ENCODE peak calls at places on chromosome 1, in nine cellular contexts. One of them, this sample, is unnamed.

GRCh38 chr1:63486679-63487078 is 36.3 kb downstream of the ITGB3BP start:
- DNase-seq in adrenal gland: no peak
- DNase-seq in aorta: no peak
- DNase-seq in Caco-2: no peak
- DNase-seq in Karpas-422: no peak
- DNase-seq in kidney: no peak
- DNase-seq in uterus: no peak
- DNase-seq in effector memory CD4-positive, alpha-beta T cell: no peak
- DNase-seq in CD4-positive, CD25-positive, alpha-beta regulatory T cell: no peak
- DNase-seq in this sample: no peak

GRCh38 chr1:215887618-215888017 is 320.5 kb downstream of the KCTD3 start:
- DNase-seq in adrenal gland: no peak
- DNase-seq in aorta: no peak
- DNase-seq in Caco-2: no peak
- DNase-seq in Karpas-422: no peak
- DNase-seq in kidney: no peak
- DNase-seq in uterus: no peak
- DNase-seq in effector memory CD4-positive, alpha-beta T cell: no peak
- DNase-seq in CD4-positive, CD25-positive, alpha-beta regulatory T cell: no peak
- DNase-seq in this sample: no peak

GRCh38 chr1:201282931-201283829 is at the start of gene PKP1:
- DNase-seq in adrenal gland: no peak
- DNase-seq in aorta: peak; percentile 58
- DNase-seq in Caco-2: peak; percentile 37
- DNase-seq in Karpas-422: no peak
- DNase-seq in kidney: peak; percentile 84
- DNase-seq in uterus: no peak
- DNase-seq in effector memory CD4-positive, alpha-beta T cell: no peak
- DNase-seq in CD4-positive, CD25-positive, alpha-beta regulatory T cell: no peak
- DNase-seq in this sample: no peak

GRCh38 chr1:15410884-15411245 is 1.2 kb downstream of the EFHD2 start:
- DNase-seq in adrenal gland: no peak
- DNase-seq in aorta: peak; percentile 56
- DNase-seq in Caco-2: no peak
- DNase-seq in Karpas-422: no peak
- DNase-seq in kidney: peak; percentile 79
- DNase-seq in uterus: no peak
- DNase-seq in effector memory CD4-positive, alpha-beta T cell: no peak
- DNase-seq in CD4-positive, CD25-positive, alpha-beta regulatory T cell: no peak
- DNase-seq in this sample: no peak

GRCh38 chr1:212397171-212397570 is 17.5 kb downstream of the PACC1 start:
- DNase-seq in adrenal gland: no peak
- DNase-seq in aorta: no peak
- DNase-seq in Caco-2: no peak
- DNase-seq in Karpas-422: no peak
- DNase-seq in kidney: no peak
- DNase-seq in uterus: no peak
- DNase-seq in effector memory CD4-positive, alpha-beta T cell: no peak
- DNase-seq in CD4-positive, CD25-positive, alpha-beta regulatory T cell: no peak
- DNase-seq in this sample: no peak

GRCh38 chr1:37556712-37557196 is at the start of gene DNALI1:
- DNase-seq in adrenal gland: peak; percentile 95
- DNase-seq in aorta: peak; percentile 87
- DNase-seq in Caco-2: peak; percentile 34
- DNase-seq in Karpas-422: peak; percentile 74
- DNase-seq in kidney: peak; percentile 95
- DNase-seq in uterus: peak; percentile 89
- DNase-seq in effector memory CD4-positive, alpha-beta T cell: no peak
- DNase-seq in CD4-positive, CD25-positive, alpha-beta regulatory T cell: no peak
- DNase-seq in this sample: no peak

GRCh38 chr1:206734499-206735142 is 36.0 kb upstream of the IL19 start:
- DNase-seq in adrenal gland: peak; percentile 72
- DNase-seq in aorta: peak; percentile 60
- DNase-seq in Caco-2: peak; percentile 75
- DNase-seq in Karpas-422: peak; percentile 76
- DNase-seq in kidney: no peak
- DNase-seq in uterus: no peak
- DNase-seq in effector memory CD4-positive, alpha-beta T cell: peak; percentile 46
- DNase-seq in CD4-positive, CD25-positive, alpha-beta regulatory T cell: peak; percentile 70
- DNase-seq in this sample: peak; percentile 71

GRCh38 chr1:193054169-193054675 is 4.9 kb downstream of the UCHL5 start:
- DNase-seq in adrenal gland: no peak
- DNase-seq in aorta: no peak
- DNase-seq in Caco-2: no peak
- DNase-seq in Karpas-422: no peak
- DNase-seq in kidney: no peak
- DNase-seq in uterus: no peak
- DNase-seq in effector memory CD4-positive, alpha-beta T cell: no peak
- DNase-seq in CD4-positive, CD25-positive, alpha-beta regulatory T cell: no peak
- DNase-seq in this sample: no peak

GRCh38 chr1:6358757-6359567 is 34.6 kb downstream of the ACOT7 start:
- DNase-seq in adrenal gland: no peak
- DNase-seq in aorta: peak; percentile 74
- DNase-seq in Caco-2: peak; percentile 19
- DNase-seq in Karpas-422: peak; percentile 77
- DNase-seq in kidney: peak; percentile 86
- DNase-seq in uterus: peak; percentile 37
- DNase-seq in effector memory CD4-positive, alpha-beta T cell: peak; percentile 61
- DNase-seq in CD4-positive, CD25-positive, alpha-beta regulatory T cell: peak; percentile 62
- DNase-seq in this sample: peak; percentile 85

GRCh38 chr1:2148691-2149090 is 45.9 kb downstream of the FAAP20 start:
- DNase-seq in adrenal gland: no peak
- DNase-seq in aorta: no peak
- DNase-seq in Caco-2: no peak
- DNase-seq in Karpas-422: no peak
- DNase-seq in kidney: no peak
- DNase-seq in uterus: no peak
- DNase-seq in effector memory CD4-positive, alpha-beta T cell: peak; percentile 64
- DNase-seq in CD4-positive, CD25-positive, alpha-beta regulatory T cell: peak; percentile 51
- DNase-seq in this sample: peak; percentile 89

GRCh38 chr1:27341525-27342252 is at the start of gene SYTL1:
- DNase-seq in adrenal gland: peak; percentile 56
- DNase-seq in aorta: no peak
- DNase-seq in Caco-2: peak; percentile 60
- DNase-seq in Karpas-422: peak; percentile 86
- DNase-seq in kidney: peak; percentile 85
- DNase-seq in uterus: no peak
- DNase-seq in effector memory CD4-positive, alpha-beta T cell: peak; percentile 54
- DNase-seq in CD4-positive, CD25-positive, alpha-beta regulatory T cell: peak; percentile 71
- DNase-seq in this sample: peak; percentile 64

GRCh38 chr1:209861242-209861641 is 33.5 kb downstream of the UTP25 start:
- DNase-seq in adrenal gland: no peak
- DNase-seq in aorta: no peak
- DNase-seq in Caco-2: no peak
- DNase-seq in Karpas-422: no peak
- DNase-seq in kidney: no peak
- DNase-seq in uterus: no peak
- DNase-seq in effector memory CD4-positive, alpha-beta T cell: no peak
- DNase-seq in CD4-positive, CD25-positive, alpha-beta regulatory T cell: no peak
- DNase-seq in this sample: no peak

GRCh38 chr1:112304612-112305011 is 91.4 kb upstream of the CTTNBP2NL start:
- DNase-seq in adrenal gland: no peak
- DNase-seq in aorta: no peak
- DNase-seq in Caco-2: no peak
- DNase-seq in Karpas-422: no peak
- DNase-seq in kidney: no peak
- DNase-seq in uterus: no peak
- DNase-seq in effector memory CD4-positive, alpha-beta T cell: no peak
- DNase-seq in CD4-positive, CD25-positive, alpha-beta regulatory T cell: no peak
- DNase-seq in this sample: no peak

GRCh38 chr1:10510520-10511493 is 36.1 kb downstream of the PEX14 start:
- DNase-seq in adrenal gland: no peak
- DNase-seq in aorta: no peak
- DNase-seq in Caco-2: no peak
- DNase-seq in Karpas-422: no peak
- DNase-seq in kidney: no peak
- DNase-seq in uterus: no peak
- DNase-seq in effector memory CD4-positive, alpha-beta T cell: peak; percentile 68
- DNase-seq in CD4-positive, CD25-positive, alpha-beta regulatory T cell: peak; percentile 79
- DNase-seq in this sample: peak; percentile 92

GRCh38 chr1:18190598-18190997 is 83.0 kb downstream of the IGSF21 start:
- DNase-seq in adrenal gland: no peak
- DNase-seq in aorta: no peak
- DNase-seq in Caco-2: no peak
- DNase-seq in Karpas-422: no peak
- DNase-seq in kidney: peak; percentile 10
- DNase-seq in uterus: no peak
- DNase-seq in effector memory CD4-positive, alpha-beta T cell: no peak
- DNase-seq in CD4-positive, CD25-positive, alpha-beta regulatory T cell: no peak
- DNase-seq in this sample: no peak

GRCh38 chr1:210882414-210883221 is 251.3 kb downstream of the KCNH1 start:
- DNase-seq in adrenal gland: no peak
- DNase-seq in aorta: no peak
- DNase-seq in Caco-2: no peak
- DNase-seq in Karpas-422: no peak
- DNase-seq in kidney: no peak
- DNase-seq in uterus: no peak
- DNase-seq in effector memory CD4-positive, alpha-beta T cell: no peak
- DNase-seq in CD4-positive, CD25-positive, alpha-beta regulatory T cell: no peak
- DNase-seq in this sample: no peak

GRCh38 chr1:109389638-109390341 is 7.9 kb downstream of the SORT1 start:
- DNase-seq in adrenal gland: no peak
- DNase-seq in aorta: no peak
- DNase-seq in Caco-2: no peak
- DNase-seq in Karpas-422: no peak
- DNase-seq in kidney: no peak
- DNase-seq in uterus: no peak
- DNase-seq in effector memory CD4-positive, alpha-beta T cell: no peak
- DNase-seq in CD4-positive, CD25-positive, alpha-beta regulatory T cell: no peak
- DNase-seq in this sample: no peak
- H3K4me1 ChIP-seq in adrenal gland: peaks cover 71% of the 10 kb centered on the region
- H3K4me1 ChIP-seq in aorta: peaks cover 20% of the 10 kb centered on the region
- H3K4me1 ChIP-seq in Caco-2: peaks cover 17% of the 10 kb centered on the region
- H3K4me1 ChIP-seq in Karpas-422: peaks cover 44% of the 10 kb centered on the region
- H3K4me1 ChIP-seq in kidney: peaks cover 37% of the 10 kb centered on the region
- H3K4me1 ChIP-seq in uterus: no peaks in the 10 kb centered on the region
- H3K4me1 ChIP-seq in effector memory CD4-positive, alpha-beta T cell: no peaks in the 10 kb centered on the region
- H3K4me1 ChIP-seq in CD4-positive, CD25-positive, alpha-beta regulatory T cell: no peaks in the 10 kb centered on the region
- H3K4me1 ChIP-seq in this sample: no peaks in the 10 kb centered on the region

DNA sequence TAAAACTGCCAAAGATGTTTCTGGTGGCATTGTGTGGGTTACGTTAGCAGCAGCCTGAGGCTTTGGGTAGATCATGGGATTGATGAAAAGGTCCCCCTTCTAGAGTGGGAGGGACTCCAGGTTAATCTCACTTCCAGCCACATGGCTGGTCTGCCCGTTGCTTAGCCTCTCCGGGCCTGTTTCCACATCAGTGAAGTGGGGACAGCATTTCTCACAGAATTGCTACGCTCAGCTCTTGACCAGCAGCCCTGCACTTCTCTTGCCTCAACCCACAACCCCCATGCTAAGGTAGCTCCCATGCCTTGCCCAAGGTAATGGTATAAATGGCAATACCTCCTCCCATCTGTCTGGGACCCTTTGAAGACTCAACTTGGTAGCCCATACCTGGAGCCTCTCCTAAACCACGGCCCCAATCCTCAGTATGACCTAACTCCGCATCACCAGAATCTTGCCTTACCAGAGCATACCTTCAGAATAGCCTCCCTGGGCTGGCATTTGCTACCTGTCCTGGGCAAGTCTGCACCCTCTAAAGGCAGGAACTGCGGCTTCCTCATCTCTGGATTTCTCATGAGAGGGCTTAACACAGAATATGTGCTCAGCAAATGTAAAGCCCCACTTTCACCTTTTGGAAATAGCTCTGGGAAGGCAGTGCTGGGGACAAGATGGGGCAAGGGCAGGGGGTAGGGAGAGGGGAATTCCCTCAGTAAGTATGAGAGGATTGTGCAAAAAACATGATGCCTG is 10.9 kb upstream of the GUCA2A start:
- DNase-seq in adrenal gland: no peak
- DNase-seq in aorta: no peak
- DNase-seq in Caco-2: no peak
- DNase-seq in Karpas-422: no peak
- DNase-seq in kidney: no peak
- DNase-seq in uterus: no peak
- DNase-seq in effector memory CD4-positive, alpha-beta T cell: no peak
- DNase-seq in CD4-positive, CD25-positive, alpha-beta regulatory T cell: no peak
- DNase-seq in this sample: no peak
- H3K4me1 ChIP-seq in adrenal gland: peaks cover 48% of the 10 kb centered on the region
- H3K4me1 ChIP-seq in aorta: no peaks in the 10 kb centered on the region
- H3K4me1 ChIP-seq in Caco-2: peaks cover 10% of the 10 kb centered on the region
- H3K4me1 ChIP-seq in Karpas-422: no peaks in the 10 kb centered on the region
- H3K4me1 ChIP-seq in kidney: peaks cover 3% of the 10 kb centered on the region
- H3K4me1 ChIP-seq in uterus: no peaks in the 10 kb centered on the region
- H3K4me1 ChIP-seq in effector memory CD4-positive, alpha-beta T cell: no peaks in the 10 kb centered on the region
- H3K4me1 ChIP-seq in CD4-positive, CD25-positive, alpha-beta regulatory T cell: no peaks in the 10 kb centered on the region
- H3K4me1 ChIP-seq in this sample: no peaks in the 10 kb centered on the region

GRCh38 chr1:208222376-208223110 is 21.6 kb downstream of the PLXNA2 start:
- DNase-seq in adrenal gland: no peak
- DNase-seq in aorta: no peak
- DNase-seq in Caco-2: no peak
- DNase-seq in Karpas-422: no peak
- DNase-seq in kidney: no peak
- DNase-seq in uterus: no peak
- DNase-seq in effector memory CD4-positive, alpha-beta T cell: no peak
- DNase-seq in CD4-positive, CD25-positive, alpha-beta regulatory T cell: no peak
- DNase-seq in this sample: no peak
- H3K4me1 ChIP-seq in adrenal gland: peaks cover 38% of the 10 kb centered on the region
- H3K4me1 ChIP-seq in aorta: peaks cover 20% of the 10 kb centered on the region
- H3K4me1 ChIP-seq in Caco-2: peaks cover 3% of the 10 kb centered on the region
- H3K4me1 ChIP-seq in Karpas-422: no peaks in the 10 kb centered on the region
- H3K4me1 ChIP-seq in kidney: peaks cover 14% of the 10 kb centered on the region
- H3K4me1 ChIP-seq in uterus: peaks cover 40% of the 10 kb centered on the region
- H3K4me1 ChIP-seq in effector memory CD4-positive, alpha-beta T cell: no peaks in the 10 kb centered on the region
- H3K4me1 ChIP-seq in CD4-positive, CD25-positive, alpha-beta regulatory T cell: no peaks in the 10 kb centered on the region
- H3K4me1 ChIP-seq in this sample: no peaks in the 10 kb centered on the region

GRCh38 chr1:24266398-24266941 is 52.7 kb upstream of the GRHL3 start:
- DNase-seq in adrenal gland: no peak
- DNase-seq in aorta: no peak
- DNase-seq in Caco-2: peak; percentile 30
- DNase-seq in Karpas-422: no peak
- DNase-seq in kidney: no peak
- DNase-seq in uterus: no peak
- DNase-seq in effector memory CD4-positive, alpha-beta T cell: no peak
- DNase-seq in CD4-positive, CD25-positive, alpha-beta regulatory T cell: no peak
- DNase-seq in this sample: no peak

GRCh38 chr1:24267003-24267402 is 52.2 kb upstream of the GRHL3 start:
- DNase-seq in adrenal gland: no peak
- DNase-seq in aorta: no peak
- DNase-seq in Caco-2: no peak
- DNase-seq in Karpas-422: no peak
- DNase-seq in kidney: no peak
- DNase-seq in uterus: no peak
- DNase-seq in effector memory CD4-positive, alpha-beta T cell: no peak
- DNase-seq in CD4-positive, CD25-positive, alpha-beta regulatory T cell: no peak
- DNase-seq in this sample: no peak

GRCh38 chr1:24261977-24262376 is 57.2 kb upstream of the GRHL3 start:
- DNase-seq in adrenal gland: no peak
- DNase-seq in aorta: no peak
- DNase-seq in Caco-2: no peak
- DNase-seq in Karpas-422: no peak
- DNase-seq in kidney: no peak
- DNase-seq in uterus: no peak
- DNase-seq in effector memory CD4-positive, alpha-beta T cell: no peak
- DNase-seq in CD4-positive, CD25-positive, alpha-beta regulatory T cell: no peak
- DNase-seq in this sample: no peak

GRCh38 chr1:24263211-24263610 is 55.9 kb upstream of the GRHL3 start:
- DNase-seq in adrenal gland: no peak
- DNase-seq in aorta: no peak
- DNase-seq in Caco-2: no peak
- DNase-seq in Karpas-422: no peak
- DNase-seq in kidney: no peak
- DNase-seq in uterus: no peak
- DNase-seq in effector memory CD4-positive, alpha-beta T cell: no peak
- DNase-seq in CD4-positive, CD25-positive, alpha-beta regulatory T cell: no peak
- DNase-seq in this sample: no peak

GRCh38 chr1:24263746-24264145 is 55.4 kb upstream of the GRHL3 start:
- DNase-seq in adrenal gland: no peak
- DNase-seq in aorta: no peak
- DNase-seq in Caco-2: no peak
- DNase-seq in Karpas-422: no peak
- DNase-seq in kidney: no peak
- DNase-seq in uterus: no peak
- DNase-seq in effector memory CD4-positive, alpha-beta T cell: no peak
- DNase-seq in CD4-positive, CD25-positive, alpha-beta regulatory T cell: no peak
- DNase-seq in this sample: no peak
- H3K4me1 ChIP-seq in adrenal gland: no peaks in the 10 kb centered on the region
- H3K4me1 ChIP-seq in aorta: no peaks in the 10 kb centered on the region
- H3K4me1 ChIP-seq in Caco-2: no peaks in the 10 kb centered on the region
- H3K4me1 ChIP-seq in Karpas-422: no peaks in the 10 kb centered on the region
- H3K4me1 ChIP-seq in kidney: no peaks in the 10 kb centered on the region
- H3K4me1 ChIP-seq in uterus: no peaks in the 10 kb centered on the region
- H3K4me1 ChIP-seq in effector memory CD4-positive, alpha-beta T cell: no peaks in the 10 kb centered on the region
- H3K4me1 ChIP-seq in CD4-positive, CD25-positive, alpha-beta regulatory T cell: no peaks in the 10 kb centered on the region
- H3K4me1 ChIP-seq in this sample: no peaks in the 10 kb centered on the region

This sample was measured in CD4-positive, alpha-beta memory T cell.